ENCODE peak calls at places on chromosome 19, in nine cellular contexts. G is SK-N-SH, K is GM23338, F is MM.1S, E is neural progenitor cell, D is HCT116, O is hepatocyte, I is GM23248, Y is PC-3. B is an unnamed sample.

GRCh38 chr19:31286491-31286890 is 62.7 kb downstream of the TSHZ3 start:
- DNase-seq in E (no peak), K (no peak), O (no peak), F (no peak), Y (no peak), G (no peak), I (peak; percentile 17), D (no peak), B (no peak)

GRCh38 chr19:804419-805160 is 7.3 kb downstream of the PTBP1 start:
- DNase-seq in Y (no peak), G (no peak), E (no peak), O (no peak), K (no peak), F (no peak), I (no peak), D (no peak), B (no peak)

GRCh38 chr19:9953802-9954542 is 17.7 kb upstream of the OLFM2 start:
- DNase-seq in G (no peak), O (no peak), I (no peak), Y (no peak), K (no peak), E (no peak), F (no peak), D (no peak), B (no peak)

GRCh38 chr19:16386619-16387240 is 62.1 kb downstream of the KLF2 start:
- DNase-seq in Y (peak; percentile 60), D (peak; percentile 27), I (peak; percentile 74), G (peak; percentile 75), E (peak; percentile 61), O (peak; percentile 72), F (peak; percentile 56), K (peak; percentile 73), B (peak; percentile 80)

GRCh38 chr19:29544656-29545360 is 19.0 kb downstream of the VSTM2B start:
- DNase-seq in D (no peak), E (no peak), G (no peak), Y (no peak), O (no peak), F (no peak), I (no peak), K (no peak), B (no peak)

GRCh38 chr19:32692727-32693061 is 1.1 kb downstream of the NUDT19 start:
- DNase-seq in K (no peak), O (no peak), D (no peak), I (peak; percentile 36), Y (no peak), F (no peak), G (no peak), E (no peak), B (no peak)

GRCh38 chr19:8208710-8209110 is 460 bp upstream of the CERS4 start:
- DNase-seq in K (no peak), D (no peak), Y (no peak), F (no peak), I (no peak), O (no peak), G (no peak), E (no peak), B (no peak)

GRCh38 chr19:14048439-14049153 is 13.3 kb downstream of the PALM3 start:
- DNase-seq in O (peak; percentile 62), I (peak; percentile 48), K (peak; percentile 86), Y (peak; percentile 60), D (no peak), G (peak; percentile 83), E (peak; percentile 56), F (peak; percentile 51), B (peak; percentile 67)

GRCh38 chr19:6238643-6239281 is 41.0 kb downstream of the MLLT1 start:
- DNase-seq in O (no peak), D (no peak), K (no peak), F (no peak), Y (peak; percentile 46), E (no peak), I (peak; percentile 75), G (no peak), B (no peak)

GRCh38 chr19:35513231-35513974 is at the start of gene DMKN:
- DNase-seq in D (peak; percentile 15), K (peak; percentile 61), E (no peak), O (peak; percentile 52), Y (peak; percentile 14), F (no peak), G (no peak), I (peak; percentile 93), B (no peak)

DNA sequence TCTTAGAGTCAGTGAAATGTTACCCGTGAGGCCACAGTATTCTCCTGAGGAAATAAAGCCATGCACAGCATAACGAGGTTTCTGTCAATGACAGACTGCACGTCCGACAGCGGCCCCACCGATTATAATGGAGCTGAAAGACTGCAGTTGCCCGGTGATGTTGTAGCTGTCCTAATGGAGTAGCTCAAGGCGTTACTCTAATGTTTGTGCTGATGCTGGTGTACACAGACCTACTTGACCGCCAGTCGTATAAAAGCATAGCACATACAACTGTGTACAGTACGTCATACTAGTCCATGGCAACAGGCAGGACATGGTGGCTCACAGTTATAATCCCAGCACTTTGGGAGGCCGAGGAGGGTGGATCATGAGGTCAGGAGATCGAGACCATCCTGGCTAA is 7.7 kb upstream of the GPR32 start:
- DNase-seq in Y (no peak), G (no peak), O (no peak), D (no peak), K (no peak), E (no peak), I (no peak), F (no peak), B (no peak)
- H3K4me3 ChIP-seq in Y (no peak overlapping the region), G (no peak overlapping the region), O (no peak overlapping the region), D (no peak overlapping the region), K (no peak overlapping the region), E (no peak overlapping the region), I (no peak overlapping the region), F (no peak overlapping the region), B (no peak overlapping the region)

GRCh38 chr19:3344608-3345598 is 21.5 kb upstream of the NFIC start:
- DNase-seq in I (no peak), G (no peak), D (no peak), K (no peak), F (no peak), E (no peak), Y (no peak), O (no peak), B (no peak)

GRCh38 chr19:3340340-3340739 is 26.0 kb upstream of the NFIC start:
- DNase-seq in D (no peak), Y (no peak), E (no peak), O (no peak), I (no peak), F (no peak), K (no peak), G (no peak), B (no peak)

GRCh38 chr19:3338541-3339181 is 27.7 kb upstream of the NFIC start:
- DNase-seq in F (no peak), G (no peak), O (no peak), D (no peak), K (no peak), Y (no peak), I (no peak), E (no peak), B (no peak)

GRCh38 chr19:3343619-3344502 is 22.5 kb upstream of the NFIC start:
- DNase-seq in F (no peak), D (peak; percentile 87), O (no peak), I (peak; percentile 95), G (peak; percentile 97), Y (peak; percentile 89), K (peak; percentile 66), E (no peak), B (peak; percentile 24)

GRCh38 chr19:3342246-3342645 is 24.1 kb upstream of the NFIC start:
- DNase-seq in D (no peak), I (no peak), Y (no peak), G (no peak), E (no peak), K (no peak), O (no peak), F (no peak), B (no peak)
- H3K4me1 ChIP-seq in D (peaks cover 3% of the 10 kb centered on the region), I (peaks cover 8% of the 10 kb centered on the region), Y (peaks cover 8% of the 10 kb centered on the region), G (no peaks in the 10 kb centered on the region), E (no peaks in the 10 kb centered on the region), K (no peaks in the 10 kb centered on the region), O (peaks cover 4% of the 10 kb centered on the region), F (no peaks in the 10 kb centered on the region), B (no peaks in the 10 kb centered on the region)

GRCh38 chr19:3249408-3249807 is 24.9 kb downstream of the CELF5 start:
- DNase-seq in I (no peak), D (peak; percentile 33), K (peak; percentile 80), O (no peak), G (peak; percentile 64), E (peak; percentile 23), F (no peak), Y (peak; percentile 22), B (peak; percentile 37)

GRCh38 chr19:3252650-3253049 is 28.2 kb downstream of the CELF5 start:
- DNase-seq in G (no peak), D (no peak), I (no peak), Y (no peak), E (no peak), K (no peak), F (no peak), O (no peak), B (no peak)

GRCh38 chr19:3248728-3249315 is 24.4 kb downstream of the CELF5 start:
- DNase-seq in I (no peak), D (no peak), E (peak; percentile 12), Y (no peak), K (no peak), O (no peak), G (no peak), F (no peak), B (no peak)

GRCh38 chr19:3251229-3251628 is 26.8 kb downstream of the CELF5 start:
- DNase-seq in Y (no peak), O (no peak), E (no peak), G (no peak), I (no peak), F (no peak), K (no peak), D (no peak), B (no peak)

GRCh38 chr19:3250675-3251074 is 26.2 kb downstream of the CELF5 start:
- DNase-seq in Y (peak; percentile 38), E (no peak), O (no peak), G (peak; percentile 62), I (peak; percentile 43), K (peak; percentile 62), D (peak; percentile 42), F (no peak), B (peak; percentile 46)
- TF ChIP-seq EZH2phosphoT487 in Y (no peak), E (no peak), O (no peak), G (no peak), I (no peak), K (no peak), D (no peak), F (no peak), B (no peak)

GRCh38 chr19:2607712-2608601 is 94.5 kb downstream of the GNG7 start:
- DNase-seq in F (peak; percentile 96), G (no peak), E (no peak), K (no peak), O (no peak), D (no peak), I (no peak), Y (no peak), B (no peak)
- H3K4me3 ChIP-seq in F (peak overlapping the region; percentile 62), G (no peak overlapping the region), E (no peak overlapping the region), K (no peak overlapping the region), O (no peak overlapping the region), D (no peak overlapping the region), I (no peak overlapping the region), Y (no peak overlapping the region), B (peak overlapping the region; percentile 26)

B was measured in OCI-LY7.